ENCODE peak calls at places on chromosomes 4 and X, in ten cellular contexts. L is WTC11, J is AG09309, Z is fibroblast of mammary gland, M is cardiac fibroblast, N is H9, T is endothelial cell, D is breast epithelium, S is Panc1, H is heart left ventricle. W is an unnamed sample.

GRCh38 chr4:105092356-105092755 is 54.3 kb upstream of the TET2 start:
- DNase-seq in T (no peak), D (no peak), N (no peak), H (no peak), S (no peak), J (peak; percentile 41), Z (peak; percentile 95), L (no peak), M (peak; percentile 86), W (no peak)

GRCh38 chr4:152189451-152190179 is 346.3 kb downstream of the FBXW7 start:
- DNase-seq in M (no peak), N (no peak), H (no peak), S (no peak), D (no peak), L (no peak), T (no peak), J (no peak), Z (no peak), W (no peak)

GRCh38 chrX:129984196-129984962 is 1.9 kb downstream of the BCORL1 start:
- DNase-seq in N (peak; percentile 34), L (peak; percentile 20), M (no peak), Z (no peak), S (no peak), D (no peak), T (peak; percentile 42), H (peak; percentile 12), J (no peak), W (peak; percentile 22)

GRCh38 chr4:2689114-2689513 is 67.0 kb downstream of the TNIP2 start:
- DNase-seq in J (no peak), M (no peak), D (no peak), S (no peak), Z (peak; percentile 39), L (no peak), N (no peak), T (no peak), H (no peak), W (no peak)

GRCh38 chr4:4395849-4396627 is 9.1 kb downstream of the NSG1 start:
- DNase-seq in J (no peak), L (peak; percentile 40), N (peak; percentile 57), H (no peak), T (no peak), M (peak; percentile 50), Z (peak; percentile 8), D (no peak), S (no peak), W (no peak)

GRCh38 chr4:2350982-2351381 is 67.5 kb downstream of the ZFYVE28 start:
- DNase-seq in D (no peak), Z (no peak), T (no peak), N (peak; percentile 12), S (no peak), J (no peak), L (no peak), H (no peak), M (no peak), W (no peak)

GRCh38 chrX:121570072-121570841 is 522.8 kb downstream of the GLUD2 start:
- DNase-seq in L (no peak), N (no peak), S (no peak), H (no peak), M (no peak), Z (peak; percentile 24), T (no peak), D (no peak), J (no peak), W (no peak)

GRCh38 chr4:186500721-186501304 is 54.6 kb downstream of the MTNR1A start:
- DNase-seq in J (no peak), L (peak; percentile 16), H (no peak), D (no peak), T (no peak), S (no peak), M (peak; percentile 3), N (peak; percentile 36), Z (no peak), W (no peak)

GRCh38 chr4:7187691-7188090 is 4.6 kb upstream of the SORCS2 start:
- DNase-seq in M (no peak), L (no peak), S (no peak), Z (no peak), H (no peak), D (peak; percentile 28), J (no peak), T (no peak), N (no peak), W (no peak)

GRCh38 chr4:1084394-1084793 is 29.0 kb downstream of the RNF212 start:
- DNase-seq in L (no peak), N (no peak), J (no peak), H (no peak), T (no peak), M (no peak), Z (no peak), S (no peak), D (peak; percentile 12), W (no peak)

GRCh38 chrX:34778961-34779360 is 121.9 kb upstream of the TMEM47 start:
- DNase-seq in M (peak; percentile 1), N (no peak), S (no peak), L (no peak), J (peak; percentile 28), Z (peak; percentile 76), D (no peak), H (no peak), T (no peak), W (no peak)

GRCh38 chr4:3440011-3440410 is 1.8 kb upstream of the HGFAC start:
- DNase-seq in Z (no peak), H (no peak), S (no peak), N (no peak), D (no peak), L (no peak), M (no peak), T (no peak), J (no peak), W (no peak)

GRCh38 chrX:88621278-88621677 is 125.7 kb upstream of the CPXCR1 start:
- DNase-seq in Z (no peak), L (no peak), T (no peak), S (no peak), J (no peak), M (no peak), D (no peak), H (no peak), N (no peak), W (no peak)

GRCh38 chrX:640641-641040 is 10.1 kb downstream of the SHOX start:
- DNase-seq in J (no peak), D (no peak), S (no peak), L (no peak), N (no peak), M (no peak), H (no peak), Z (no peak), T (no peak), W (no peak)

GRCh38 chrX:24646745-24647182 is 383 bp downstream of the PCYT1B start:
- DNase-seq in J (no peak), L (peak; percentile 11), M (peak; percentile 9), H (no peak), T (no peak), S (no peak), Z (peak; percentile 5), D (no peak), N (peak; percentile 76), W (no peak)

DNA sequence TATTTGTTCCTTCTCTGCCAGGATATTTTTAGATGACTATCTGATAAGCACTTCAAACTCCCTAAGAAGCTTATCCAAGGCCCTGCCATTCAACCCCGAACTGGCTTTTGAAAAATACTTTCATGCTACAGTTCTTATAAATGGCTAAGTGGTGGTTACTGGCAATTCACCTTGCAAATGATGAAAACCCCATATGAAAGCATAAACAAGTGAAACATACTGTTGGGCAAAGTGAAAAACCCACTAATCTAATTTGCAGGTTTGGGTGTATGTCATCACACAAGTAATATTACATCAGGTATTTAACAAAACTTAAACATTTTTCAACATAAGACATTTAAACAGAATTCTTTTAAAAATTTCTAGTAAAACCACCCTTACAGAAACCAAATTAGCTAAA is 31.1 kb downstream of the TAPT1 start:
- DNase-seq in L (no peak), M (no peak), J (no peak), D (no peak), S (no peak), Z (no peak), H (no peak), T (no peak), N (no peak), W (no peak)
- TF ChIP-seq CTCF in L (no peak), M (no peak), J (no peak), D (no peak), S (no peak), Z (no peak), H (no peak), T (no peak), N (no peak), W (no peak)

GRCh38 chr4:180913750-180914149 is 1329.5 kb upstream of the TENM3 start:
- DNase-seq in S (no peak), T (no peak), Z (peak; percentile 45), N (no peak), H (no peak), M (no peak), D (no peak), J (peak; percentile 87), L (no peak), W (no peak)

DNA sequence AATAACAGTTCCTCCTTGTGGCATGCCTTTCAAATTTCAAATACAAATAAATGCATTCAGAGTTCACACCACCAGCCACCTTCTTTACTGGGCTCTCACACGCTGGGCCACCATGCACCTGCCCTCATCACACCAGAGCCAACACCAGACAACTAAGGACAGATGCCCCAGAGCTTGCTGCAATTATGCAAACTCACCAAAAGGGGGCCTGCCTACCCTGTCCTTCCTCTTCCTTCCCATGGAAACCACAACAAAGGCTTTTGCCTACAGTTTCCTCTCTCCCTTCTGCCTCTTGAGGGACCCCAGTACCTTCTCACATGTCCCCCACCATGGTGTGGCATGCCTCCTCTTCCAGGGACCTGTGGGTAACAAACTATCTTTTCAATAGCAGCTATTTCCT is 1333.9 kb upstream of the TENM3 start:
- DNase-seq in S (no peak), J (no peak), H (no peak), M (no peak), Z (peak; percentile 56), L (peak; percentile 46), T (no peak), N (peak; percentile 69), D (no peak), W (no peak)
- TF ChIP-seq CTCF in S (no peak), J (peak; percentile 72), H (no peak), M (no peak), Z (peak; percentile 70), L (peak; percentile 64), T (peak; percentile 30), N (peak; percentile 76), D (no peak), W (no peak)

DNA sequence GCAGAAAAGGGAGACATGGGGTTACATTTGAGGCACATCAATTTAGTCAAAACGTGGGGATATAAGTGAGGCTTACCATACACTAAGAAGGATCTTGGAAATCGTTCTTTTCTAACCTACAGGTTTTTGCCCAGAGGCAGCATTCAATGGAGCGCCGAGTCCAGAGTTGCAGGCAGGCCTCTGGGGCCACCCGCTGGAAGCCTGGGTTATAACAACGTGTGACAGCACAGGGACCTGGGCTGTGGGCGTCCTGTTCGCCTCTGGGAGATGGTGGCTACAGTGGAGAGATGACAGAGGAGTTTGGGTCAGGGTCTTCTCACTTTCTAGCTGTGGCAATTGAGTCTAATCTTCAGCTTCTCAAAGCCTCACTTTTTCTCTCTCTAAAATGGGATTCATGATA is 53.9 kb downstream of the ENPP6 start:
- DNase-seq in M (peak; percentile 34), L (peak; percentile 81), J (no peak), S (no peak), D (no peak), N (peak; percentile 80), H (peak; percentile 50), T (peak; percentile 78), Z (peak; percentile 21), W (peak; percentile 52)
- TF ChIP-seq CTCF in M (peak; percentile 20), L (peak; percentile 72), J (peak; percentile 48), S (peak; percentile 79), D (peak; percentile 34), N (peak; percentile 91), H (peak; percentile 73), T (peak; percentile 38), Z (peak; percentile 42), W (peak; percentile 38)

GRCh38 chr4:115042496-115042895 is 70.9 kb downstream of the NDST4 start:
- DNase-seq in Z (no peak), H (no peak), N (no peak), S (no peak), T (no peak), M (no peak), L (peak; percentile 16), D (no peak), J (no peak), W (no peak)
- TF ChIP-seq CTCF in Z (peak; percentile 33), H (no peak), N (peak; percentile 72), S (no peak), T (peak; percentile 69), M (peak; percentile 9), L (peak; percentile 41), D (no peak), J (no peak), W (no peak)